ENCODE peak calls at places on chromosomes 5 and 9, in seven cellular contexts. C is neuronal stem cell; L is HS-5; S is Calu3; R is stimulated activated CD8-positive, alpha-beta memory T cell treated with anti-CD3 and anti-CD28 coated beads, Interleukin-2, amount 100 ng/mL, for 1 hour; F is activated T-helper 1 cell treated with anti-CD3 and anti-CD28 coated beads, Interleukin-2, amount 50 U/mL, for 16 hours; W is ELR. T is an unnamed sample.

GRCh38 chr5:96790851-96791513 is 16.8 kb downstream of the ERAP1 start:
- DNase-seq in C (no peak), L (no peak), S (no peak), R (no peak), F (no peak), W (peak; percentile 35), T (no peak)

GRCh38 chr5:31717586-31717985 is 78.7 kb downstream of the PDZD2 start:
- DNase-seq in C (no peak), L (no peak), S (no peak), R (no peak), F (no peak), W (no peak), T (no peak)

GRCh38 chr5:5380298-5380697 is 42.2 kb upstream of the ICE1 start:
- DNase-seq in C (no peak), L (no peak), S (no peak), R (no peak), F (no peak), W (no peak), T (no peak)

GRCh38 chr9:10274156-10274555 is 338.6 kb downstream of the PTPRD start:
- DNase-seq in C (no peak), L (no peak), S (no peak), R (no peak), F (no peak), W (no peak), T (no peak)

GRCh38 chr9:105118646-105119045 is 125.8 kb upstream of the SLC44A1 start:
- DNase-seq in C (no peak), L (no peak), S (peak; percentile 28), R (no peak), F (no peak), W (no peak), T (no peak)

GRCh38 chr9:129415954-129416651 is 204.8 kb downstream of the C9orf50 start:
- DNase-seq in C (no peak), L (no peak), S (no peak), R (no peak), F (no peak), W (no peak), T (no peak)

GRCh38 chr9:16921855-16922254 is 51.4 kb upstream of the BNC2 start:
- DNase-seq in C (no peak), L (peak; percentile 22), S (no peak), R (no peak), F (no peak), W (peak; percentile 46), T (no peak)

GRCh38 chr9:130495067-130495466 is 50.3 kb downstream of the ASS1 start:
- DNase-seq in C (no peak), L (no peak), S (no peak), R (no peak), F (no peak), W (no peak), T (no peak)

GRCh38 chr5:172700686-172701324 is 59.7 kb downstream of the NEURL1B start:
- DNase-seq in C (no peak), L (no peak), S (no peak), R (no peak), F (no peak), W (no peak), T (no peak)

GRCh38 chr5:35990524-35990923 is 666 bp downstream of the UGT3A1 start:
- DNase-seq in C (no peak), L (no peak), S (no peak), R (no peak), F (no peak), W (no peak), T (no peak)

GRCh38 chr9:18826248-18826647 is 206.8 kb downstream of the SAXO1 start:
- DNase-seq in C (no peak), L (no peak), S (no peak), R (no peak), F (no peak), W (no peak), T (no peak)

GRCh38 chr9:37538099-37538498 is 38.1 kb downstream of the FBXO10 start:
- DNase-seq in C (no peak), L (no peak), S (no peak), R (no peak), F (no peak), W (no peak), T (no peak)

GRCh38 chr9:90460220-90460619 is 182.4 kb downstream of the DIRAS2 start:
- DNase-seq in C (no peak), L (no peak), S (no peak), R (no peak), F (no peak), W (no peak), T (peak; percentile 53)

GRCh38 chr5:154015071-154015693 is 23.5 kb downstream of the FAM114A2 start:
- DNase-seq in C (no peak), L (no peak), S (no peak), R (no peak), F (no peak), W (no peak), T (no peak)

GRCh38 chr5:87102841-87103240 is 164.8 kb upstream of the RASA1 start:
- DNase-seq in C (no peak), L (no peak), S (no peak), R (no peak), F (no peak), W (no peak), T (no peak)

GRCh38 chr9:8457814-8458213 is 658.2 kb upstream of the DMAC1 start:
- DNase-seq in C (no peak), L (no peak), S (no peak), R (no peak), F (no peak), W (no peak), T (no peak)

GRCh38 chr5:2757563-2758311 is 6.3 kb upstream of the IRX2 start:
- DNase-seq in C (no peak), L (no peak), S (no peak), R (no peak), F (no peak), W (peak; percentile 79), T (no peak)

GRCh38 chr5:129905467-129906176 is 1.4 kb downstream of the CHSY3 start:
- DNase-seq in C (peak; percentile 32), L (peak; percentile 3), S (no peak), R (no peak), F (no peak), W (peak; percentile 7), T (peak; percentile 19)

GRCh38 chr5:35622974-35623373 is 5.3 kb downstream of the SPEF2 start:
- DNase-seq in C (no peak), L (no peak), S (no peak), R (no peak), F (no peak), W (no peak), T (no peak)

GRCh38 chr5:88799976-88800375 is 83.0 kb downstream of the MEF2C start:
- DNase-seq in C (no peak), L (no peak), S (no peak), R (no peak), F (no peak), W (no peak), T (no peak)

GRCh38 chr5:143714629-143715028 is 97.3 kb upstream of the HMHB1 start:
- DNase-seq in C (no peak), L (no peak), S (no peak), R (no peak), F (no peak), W (peak; percentile 49), T (no peak)

GRCh38 chr9:137478613-137479314 is 19.6 kb upstream of the NSMF start:
- DNase-seq in C (no peak), L (no peak), S (no peak), R (no peak), F (no peak), W (peak; percentile 36), T (no peak)

GRCh38 chr9:33374634-33375237 is 27.6 kb downstream of the AQP7 start:
- DNase-seq in C (peak; percentile 73), L (peak; percentile 28), S (peak; percentile 75), R (peak; percentile 23), F (peak; percentile 29), W (peak; percentile 84), T (peak; percentile 85)

GRCh38 chr5:127446626-127447025 is 70.8 kb upstream of the PRRC1 start:
- DNase-seq in C (no peak), L (no peak), S (no peak), R (no peak), F (no peak), W (no peak), T (no peak)

GRCh38 chr5:181111010-181111409 is 20.0 kb downstream of the OR2V1 start:
- DNase-seq in C (no peak), L (no peak), S (no peak), R (no peak), F (no peak), W (no peak), T (no peak)

GRCh38 chr9:92616199-92617129 is 53.5 kb downstream of the IPPK start:
- DNase-seq in C (no peak), L (no peak), S (no peak), R (no peak), F (no peak), W (no peak), T (peak; percentile 12)

GRCh38 chr5:157222506-157223230 is 42.0 kb downstream of the ITK start:
- DNase-seq in C (no peak), L (peak; percentile 36), S (no peak), R (no peak), F (peak; percentile 56), W (peak; percentile 31), T (no peak)

GRCh38 chr9:794386-794785 is 47.1 kb upstream of the DMRT1 start:
- DNase-seq in C (no peak), L (no peak), S (no peak), R (no peak), F (no peak), W (peak; percentile 32), T (no peak)

GRCh38 chr9:104091708-104092107 is 2.4 kb upstream of the SMC2 start:
- DNase-seq in C (no peak), L (no peak), S (no peak), R (no peak), F (no peak), W (no peak), T (peak; percentile 65)

T was measured in colonic mucosa.